ENCODE peak calls at places on chromosomes 3 and 15, in nine cellular contexts. One of them, this sample, is unnamed.
A peak's percentile ranks its signal among the peaks of the same experiment; 100 is the strongest.

GRCh38 chr3:52388348-52388821 is 56.5 kb downstream of the SEMA3G start:
- DNase-seq in EH: no peak
- DNase-seq in GM12891: no peak
- DNase-seq in lung: no peak
- DNase-seq in HTR-8/SVneo: no peak
- DNase-seq in body of pancreas: no peak
- DNase-seq in ecto neural progenitor cell: peak; percentile 61
- DNase-seq in putamen: no peak
- DNase-seq in stimulated activated effector memory CD8-positive, alpha-beta T cell treated with anti-CD3 and anti-CD28 coated beads, Interleukin-12 subunit alpha, Interleukin-12 subunit beta, amount 100 ng/mL, for 72 hours: no peak
- DNase-seq in this sample: no peak

GRCh38 chr3:172749201-172749965 is 1.1 kb upstream of the ECT2 start:
- DNase-seq in HTR-8/SVneo: peak; percentile 52
- DNase-seq in putamen: peak; percentile 12
- DNase-seq in EH: peak; percentile 96
- DNase-seq in lung: peak; percentile 47
- DNase-seq in ecto neural progenitor cell: no peak
- DNase-seq in stimulated activated effector memory CD8-positive, alpha-beta T cell treated with anti-CD3 and anti-CD28 coated beads, Interleukin-12 subunit alpha, Interleukin-12 subunit beta, amount 100 ng/mL, for 72 hours: no peak
- DNase-seq in GM12891: no peak
- DNase-seq in body of pancreas: peak; percentile 59
- DNase-seq in this sample: no peak

GRCh38 chr15:48955370-48955769 is 8.3 kb downstream of the SHC4 start:
- DNase-seq in ecto neural progenitor cell: no peak
- DNase-seq in putamen: no peak
- DNase-seq in GM12891: no peak
- DNase-seq in EH: no peak
- DNase-seq in HTR-8/SVneo: no peak
- DNase-seq in body of pancreas: no peak
- DNase-seq in lung: no peak
- DNase-seq in stimulated activated effector memory CD8-positive, alpha-beta T cell treated with anti-CD3 and anti-CD28 coated beads, Interleukin-12 subunit alpha, Interleukin-12 subunit beta, amount 100 ng/mL, for 72 hours: no peak
- DNase-seq in this sample: no peak

GRCh38 chr3:185558395-185558794 is 6.0 kb upstream of the LIPH start:
- DNase-seq in body of pancreas: peak; percentile 89
- DNase-seq in EH: no peak
- DNase-seq in GM12891: no peak
- DNase-seq in putamen: no peak
- DNase-seq in stimulated activated effector memory CD8-positive, alpha-beta T cell treated with anti-CD3 and anti-CD28 coated beads, Interleukin-12 subunit alpha, Interleukin-12 subunit beta, amount 100 ng/mL, for 72 hours: no peak
- DNase-seq in ecto neural progenitor cell: no peak
- DNase-seq in HTR-8/SVneo: no peak
- DNase-seq in lung: peak; percentile 70
- DNase-seq in this sample: peak; percentile 10

GRCh38 chr15:71572452-71573053 is 237.8 kb upstream of the NR2E3 start:
- DNase-seq in stimulated activated effector memory CD8-positive, alpha-beta T cell treated with anti-CD3 and anti-CD28 coated beads, Interleukin-12 subunit alpha, Interleukin-12 subunit beta, amount 100 ng/mL, for 72 hours: no peak
- DNase-seq in HTR-8/SVneo: no peak
- DNase-seq in putamen: no peak
- DNase-seq in ecto neural progenitor cell: no peak
- DNase-seq in lung: peak; percentile 68
- DNase-seq in GM12891: no peak
- DNase-seq in EH: no peak
- DNase-seq in body of pancreas: peak; percentile 26
- DNase-seq in this sample: no peak

GRCh38 chr3:178562143-178562868 is 26.1 kb downstream of the KCNMB2 start:
- DNase-seq in HTR-8/SVneo: no peak
- DNase-seq in GM12891: no peak
- DNase-seq in EH: peak; percentile 3
- DNase-seq in body of pancreas: no peak
- DNase-seq in ecto neural progenitor cell: no peak
- DNase-seq in lung: no peak
- DNase-seq in putamen: no peak
- DNase-seq in stimulated activated effector memory CD8-positive, alpha-beta T cell treated with anti-CD3 and anti-CD28 coated beads, Interleukin-12 subunit alpha, Interleukin-12 subunit beta, amount 100 ng/mL, for 72 hours: no peak
- DNase-seq in this sample: no peak

GRCh38 chr15:62211348-62211747 is 46.3 kb upstream of the C2CD4B start:
- DNase-seq in putamen: no peak
- DNase-seq in GM12891: no peak
- DNase-seq in body of pancreas: no peak
- DNase-seq in lung: no peak
- DNase-seq in HTR-8/SVneo: no peak
- DNase-seq in EH: no peak
- DNase-seq in stimulated activated effector memory CD8-positive, alpha-beta T cell treated with anti-CD3 and anti-CD28 coated beads, Interleukin-12 subunit alpha, Interleukin-12 subunit beta, amount 100 ng/mL, for 72 hours: no peak
- DNase-seq in ecto neural progenitor cell: no peak
- DNase-seq in this sample: no peak

GRCh38 chr3:39879581-39879980 is 70.2 kb downstream of the MYRIP start:
- DNase-seq in ecto neural progenitor cell: no peak
- DNase-seq in lung: no peak
- DNase-seq in GM12891: no peak
- DNase-seq in body of pancreas: no peak
- DNase-seq in stimulated activated effector memory CD8-positive, alpha-beta T cell treated with anti-CD3 and anti-CD28 coated beads, Interleukin-12 subunit alpha, Interleukin-12 subunit beta, amount 100 ng/mL, for 72 hours: no peak
- DNase-seq in HTR-8/SVneo: no peak
- DNase-seq in EH: no peak
- DNase-seq in putamen: no peak
- DNase-seq in this sample: no peak

This sample was measured in testis.